ENCODE peak calls at places on chromosomes 4 and X, in six cellular contexts. T is cardiac fibroblast, D is mucosa of descending colon, V is left ventricle myocardium inferior, G is GM23338, E is GM13976. I is an unnamed sample.

GRCh38 chr4:82240410-82240809 is 133.4 kb downstream of the HNRNPD start:
- DNase-seq in T (no peak), D (no peak), V (no peak), G (no peak), E (no peak), I (no peak)

GRCh38 chr4:80305466-80305865 is 30.1 kb upstream of the CFAP299 start:
- DNase-seq in T (no peak), D (no peak), V (no peak), G (no peak), E (no peak), I (no peak)

GRCh38 chrX:131626681-131627296 is 82.9 kb downstream of the OR13H1 start:
- DNase-seq in T (peak), D (no peak), V (no peak), G (peak), E (no peak), I (no peak)

GRCh38 chr4:610411-611261 is 14.7 kb upstream of the PDE6B start:
- DNase-seq in T (peak), D (no peak), V (peak), G (no peak), E (no peak), I (no peak)

GRCh38 chr4:156496797-156497196 is 474.8 kb downstream of the PDGFC start:
- DNase-seq in T (no peak), D (no peak), V (no peak), G (no peak), E (no peak), I (no peak)

GRCh38 chrX:123665197-123665596 is 67.7 kb downstream of the THOC2 start:
- DNase-seq in T (no peak), D (no peak), V (no peak), G (no peak), E (no peak), I (no peak)

GRCh38 chr4:8133897-8134542 is 24.6 kb downstream of the ABLIM2 start:
- DNase-seq in T (no peak), D (no peak), V (no peak), G (peak), E (no peak), I (no peak)

GRCh38 chrX:101740642-101741041 is 81.0 kb upstream of the ARMCX2 start:
- DNase-seq in T (no peak), D (no peak), V (no peak), G (no peak), E (no peak), I (no peak)

GRCh38 chr4:57426779-57427395 is 316.7 kb upstream of the IGFBP7 start:
- DNase-seq in T (peak), D (peak), V (peak), G (peak), E (peak), I (peak)

GRCh38 chrX:151723156-151723760 is 7.4 kb downstream of the FATE1 start:
- DNase-seq in T (no peak), D (no peak), V (no peak), G (no peak), E (no peak), I (no peak)

GRCh38 chrX:110259065-110259559 is 58.8 kb downstream of the AMMECR1 start:
- DNase-seq in T (no peak), D (no peak), V (no peak), G (no peak), E (no peak), I (no peak)

GRCh38 chrX:43860646-43861370 is 21.4 kb downstream of the MAOB start:
- DNase-seq in T (peak), D (no peak), V (no peak), G (no peak), E (no peak), I (no peak)

GRCh38 chr4:111562811-111563210 is 582.4 kb upstream of the FAM241A start:
- DNase-seq in T (no peak), D (no peak), V (no peak), G (peak), E (no peak), I (no peak)

GRCh38 chrX:153317996-153318722 is 3.4 kb downstream of the PNMA6F start:
- DNase-seq in T (no peak), D (no peak), V (no peak), G (no peak), E (no peak), I (no peak)

GRCh38 chrX:46125139-46125538 is 420.1 kb downstream of the ZNF674 start:
- DNase-seq in T (peak), D (no peak), V (no peak), G (no peak), E (no peak), I (no peak)

GRCh38 chr4:124499266-124499665 is 213.3 kb downstream of the ANKRD50 start:
- DNase-seq in T (peak), D (no peak), V (no peak), G (peak), E (no peak), I (no peak)

GRCh38 chrX:154082396-154083133 is 15.0 kb downstream of the MECP2 start:
- DNase-seq in T (peak), D (no peak), V (no peak), G (no peak), E (no peak), I (no peak)

GRCh38 chrX:150449313-150449712 is 86.2 kb downstream of the MAMLD1 start:
- DNase-seq in T (no peak), D (no peak), V (no peak), G (peak), E (no peak), I (no peak)

GRCh38 chr4:3765271-3766206 is 646 bp upstream of the ADRA2C start:
- DNase-seq in T (peak), D (no peak), V (peak), G (peak), E (peak), I (no peak)

GRCh38 chr4:91058345-91058744 is 931.2 kb downstream of the CCSER1 start:
- DNase-seq in T (peak), D (no peak), V (no peak), G (no peak), E (no peak), I (no peak)

GRCh38 chr4:83617371-83618021 is 81.6 kb downstream of the GPAT3 start:
- DNase-seq in T (peak), D (no peak), V (no peak), G (no peak), E (no peak), I (no peak)

GRCh38 chr4:19791422-19792113 is 460.1 kb upstream of the SLIT2 start:
- DNase-seq in T (peak), D (no peak), V (no peak), G (peak), E (no peak), I (no peak)

GRCh38 chr4:82957045-82957444 is 53.6 kb downstream of the LIN54 start:
- DNase-seq in T (no peak), D (no peak), V (no peak), G (no peak), E (peak), I (no peak)

GRCh38 chr4:92304073-92304472 is 307 bp downstream of the GRID2 start:
- DNase-seq in T (no peak), D (no peak), V (no peak), G (peak), E (peak), I (no peak)

GRCh38 chrX:16986169-16986568 is 39.7 kb downstream of the REPS2 start:
- DNase-seq in T (no peak), D (no peak), V (no peak), G (no peak), E (no peak), I (no peak)

GRCh38 chrX:23864719-23865349 is 42.9 kb downstream of the APOO start:
- DNase-seq in T (no peak), D (no peak), V (no peak), G (no peak), E (no peak), I (no peak)

GRCh38 chrX:53003111-53003510 is 44.8 kb upstream of the FAM156A start:
- DNase-seq in T (peak), D (no peak), V (no peak), G (no peak), E (no peak), I (no peak)

GRCh38 chr4:143186634-143187033 is 1.9 kb downstream of the USP38 start:
- DNase-seq in T (peak), D (no peak), V (no peak), G (peak), E (no peak), I (no peak)

GRCh38 chr4:4820264-4820663 is 39.2 kb upstream of the MSX1 start:
- DNase-seq in T (no peak), D (no peak), V (no peak), G (no peak), E (no peak), I (no peak)

GRCh38 chr4:61752617-61753016 is 552.5 kb downstream of the ADGRL3 start:
- DNase-seq in T (no peak), D (no peak), V (no peak), G (no peak), E (no peak), I (no peak)

DNA sequence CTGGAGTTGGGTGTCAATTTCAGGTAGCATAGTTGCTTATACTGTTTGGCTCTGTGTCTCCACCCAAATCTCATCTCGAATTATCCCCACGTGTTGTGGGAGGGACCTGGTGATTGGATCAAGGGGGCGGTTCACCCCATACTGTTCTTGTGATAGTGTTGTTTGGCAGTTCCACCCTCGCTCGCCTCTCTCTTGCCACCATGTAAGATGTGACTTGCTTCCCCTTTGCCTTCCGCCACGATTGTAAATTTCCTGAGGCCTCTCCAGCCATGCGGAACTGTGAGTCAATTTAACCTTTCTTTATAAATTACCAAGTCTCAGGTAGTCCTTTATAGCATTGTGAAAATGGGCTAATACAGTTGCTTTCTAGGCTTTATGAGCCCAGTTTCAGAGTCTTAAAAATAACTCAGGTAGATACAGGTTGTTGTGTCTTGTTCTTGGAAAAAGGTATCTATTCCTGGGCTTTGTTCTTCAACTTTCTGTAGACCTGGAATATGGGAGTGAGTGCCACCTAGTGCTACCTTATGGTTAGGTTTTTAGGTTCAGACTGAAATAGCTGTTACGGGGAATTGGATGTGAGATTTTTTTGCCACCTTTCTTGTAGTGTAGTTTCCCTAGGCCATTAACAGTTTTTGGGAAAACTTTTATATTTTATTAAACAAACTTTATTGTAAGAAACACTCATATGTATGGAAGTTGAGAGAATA is 15.6 kb downstream of the PGK1 start:
- DNase-seq in T (no peak), D (no peak), V (no peak), G (peak), E (no peak), I (no peak)
- TF ChIP-seq CTCF in T (peak), D (no peak), V (peak), G (peak), E (peak), I (no peak)

GRCh38 chrX:40468033-40468979 is 112.5 kb upstream of the ATP6AP2 start:
- DNase-seq in T (peak), D (no peak), V (peak), G (peak), E (peak), I (peak)
- TF ChIP-seq CTCF in T (peak), D (no peak), V (peak), G (peak), E (peak), I (peak)

GRCh38 chrX:106791495-106791894 is 11.0 kb upstream of the TBC1D8B start:
- DNase-seq in T (peak), D (no peak), V (no peak), G (no peak), E (no peak), I (no peak)
- TF ChIP-seq CTCF in T (no peak), D (no peak), V (peak), G (peak), E (no peak), I (peak)

GRCh38 chrX:77900688-77901087 is 1.4 kb downstream of the COX7B start:
- DNase-seq in T (peak), D (no peak), V (no peak), G (no peak), E (no peak), I (no peak)

GRCh38 chrX:77901506-77901905 is 2.2 kb downstream of the COX7B start:
- DNase-seq in T (no peak), D (no peak), V (no peak), G (no peak), E (no peak), I (no peak)

GRCh38 chrX:77894921-77895886 is at the start of gene MAGT1:
- DNase-seq in T (peak), D (peak), V (peak), G (peak), E (peak), I (peak)

GRCh38 chrX:77893713-77894112 is 1.5 kb downstream of the MAGT1 start:
- DNase-seq in T (no peak), D (no peak), V (no peak), G (no peak), E (no peak), I (no peak)

DNA sequence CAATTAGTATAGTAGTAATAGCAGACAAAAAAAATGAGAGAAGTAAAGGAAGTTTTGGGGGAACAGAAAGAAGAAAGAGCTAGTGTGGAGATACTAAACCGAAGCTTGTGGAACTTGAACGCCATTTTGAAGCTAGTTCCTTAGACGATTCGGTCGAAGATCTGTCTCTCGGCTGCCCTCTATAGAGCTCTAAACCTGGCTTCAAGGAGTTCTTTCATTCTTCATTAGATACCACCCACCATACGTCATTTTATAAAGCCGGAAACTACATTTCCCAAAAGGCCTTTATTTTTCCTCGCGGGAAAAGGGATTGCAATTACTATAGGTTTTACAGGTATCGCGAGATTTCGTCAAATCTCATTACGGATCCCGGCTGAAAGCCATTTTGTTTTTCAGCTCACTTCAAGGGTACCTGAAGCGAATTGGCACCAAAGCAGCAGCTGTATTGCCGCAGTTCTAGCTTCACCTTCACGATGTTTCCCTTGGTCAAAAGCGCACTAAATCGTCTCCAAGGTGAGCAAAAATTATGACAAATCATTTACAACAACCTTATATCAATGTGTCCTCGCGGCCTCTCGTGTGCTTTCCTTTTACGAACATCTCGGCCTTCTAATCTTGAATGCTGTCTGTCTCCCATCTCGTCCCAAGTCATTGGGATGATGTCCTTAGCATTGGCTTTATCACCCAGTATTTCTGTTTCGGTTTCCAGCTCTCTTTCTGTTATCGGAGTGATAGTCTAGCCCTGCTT is at the start of gene COX7B:
- DNase-seq in T (peak), D (no peak), V (no peak), G (peak), E (peak), I (peak)
- TF ChIP-seq CTCF in T (peak), D (no peak), V (peak), G (no peak), E (peak), I (peak)

DNA sequence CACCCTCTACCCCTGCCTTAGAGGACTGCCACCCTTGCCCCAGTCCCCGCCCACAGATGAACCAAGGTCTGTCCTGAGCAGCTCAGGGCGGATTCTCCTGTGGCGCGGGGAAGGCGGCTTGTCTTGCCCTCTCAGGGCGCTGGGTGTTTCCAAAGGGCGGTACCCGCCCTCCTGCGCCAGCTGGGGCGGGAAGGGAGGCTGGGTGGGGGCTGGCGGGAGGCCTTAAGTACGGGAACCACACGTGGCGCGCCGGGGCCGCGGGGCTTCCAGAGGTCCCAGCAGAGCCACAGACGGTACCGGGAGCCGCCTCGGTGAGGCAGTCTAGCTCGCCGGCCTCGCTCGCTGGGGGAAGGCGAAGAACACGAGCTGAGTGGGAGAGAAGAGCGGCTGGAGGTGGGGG is 361.1 kb downstream of the MID1IP1 start:
- DNase-seq in T (no peak), D (peak), V (peak), G (peak), E (peak), I (peak)
- TF ChIP-seq CTCF in T (no peak), D (no peak), V (peak), G (no peak), E (peak), I (peak)

GRCh38 chr4:136831553-136831952 is 700.7 kb downstream of the PCDH18 start:
- DNase-seq in T (no peak), D (no peak), V (no peak), G (peak), E (no peak), I (no peak)
- TF ChIP-seq CTCF in T (no peak), D (no peak), V (no peak), G (peak), E (no peak), I (peak)

DNA sequence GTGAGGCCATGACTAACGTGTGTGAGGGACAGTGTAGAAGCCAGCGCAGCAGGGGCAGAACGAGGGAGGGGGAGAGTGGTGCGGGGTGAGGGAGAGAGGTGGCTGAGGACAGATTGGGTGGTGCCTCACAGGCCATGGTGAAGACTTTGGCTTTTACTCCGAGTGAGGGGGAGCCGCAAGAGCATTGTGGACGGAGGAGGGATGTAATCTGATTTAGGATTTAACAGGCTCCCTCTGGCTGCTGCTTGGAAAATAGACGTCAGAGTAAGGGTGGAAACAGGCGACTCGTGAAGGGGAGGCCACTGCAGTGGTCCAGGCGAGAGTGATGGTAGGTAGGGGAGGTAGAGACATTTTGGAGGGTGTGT is 13.0 kb downstream of the PPP1R3F start:
- DNase-seq in T (peak), D (no peak), V (no peak), G (peak), E (no peak), I (no peak)
- TF ChIP-seq CTCF in T (peak), D (no peak), V (peak), G (peak), E (no peak), I (no peak)